ENCODE peak calls at places on chromosomes 16 and 17, in ten cellular contexts. E is glutamatergic neuron; P is GM20000; Z is stimulated activated naive CD8-positive, alpha-beta T cell treated with anti-CD3 and anti-CD28 coated beads, Interleukin-15, Interleukin-2, amounts not matched to agents 100 U/mL and 50 U/mL, for 24 hours; F is hippocampal formation; N is left cardiac atrium; Q is stimulated activated CD4-positive, alpha-beta T cell treated with anti-CD3 and anti-CD28 coated beads, Interleukin-2, amount 100 ng/mL, for 48 hours; U is mucosa of descending colon; L is stimulated activated CD8-positive, alpha-beta memory T cell treated with anti-CD3 and anti-CD28 coated beads, Interleukin-4, amount 100 ng/mL, for 1 hour; S is EL. C is an unnamed sample.

GRCh38 chr16:25012525-25012991 is 2.6 kb downstream of the ARHGAP17 start:
- DNase-seq in E (no peak), P (no peak), Z (no peak), F (no peak), N (no peak), Q (no peak), U (peak; percentile 66), L (no peak), S (peak; percentile 92), C (peak; percentile 97)

GRCh38 chr16:83044589-83044988 is 417.8 kb downstream of the CDH13 start:
- DNase-seq in E (no peak), P (no peak), Z (no peak), F (no peak), N (no peak), Q (no peak), U (no peak), L (no peak), S (no peak), C (no peak)

GRCh38 chr16:11497329-11497805 is 89.4 kb downstream of the LITAF start:
- DNase-seq in E (no peak), P (no peak), Z (peak; percentile 20), F (peak; percentile 94), N (peak; percentile 91), Q (no peak), U (peak; percentile 77), L (no peak), S (peak; percentile 78), C (peak; percentile 83)

GRCh38 chr16:67155305-67156145 is 4.2 kb downstream of the TRADD start:
- DNase-seq in E (peak; percentile 92), P (peak; percentile 95), Z (peak; percentile 87), F (peak; percentile 74), N (peak; percentile 81), Q (peak; percentile 77), U (peak; percentile 81), L (no peak), S (peak; percentile 72), C (peak; percentile 71)

GRCh38 chr16:2465653-2466415 is 5.3 kb upstream of the NTN3 start:
- DNase-seq in E (no peak), P (no peak), Z (no peak), F (no peak), N (no peak), Q (no peak), U (no peak), L (no peak), S (no peak), C (no peak)

GRCh38 chr16:70370924-70371323 is 24.2 kb downstream of the DDX19A start:
- DNase-seq in E (no peak), P (no peak), Z (no peak), F (no peak), N (no peak), Q (no peak), U (no peak), L (no peak), S (no peak), C (no peak)

GRCh38 chr17:31674717-31675349 is 184.2 kb downstream of the COPRS start:
- DNase-seq in E (no peak), P (no peak), Z (no peak), F (no peak), N (no peak), Q (no peak), U (no peak), L (no peak), S (peak; percentile 76), C (peak; percentile 68)

GRCh38 chr17:8231701-8232100 is 16.2 kb downstream of the CTC1 start:
- DNase-seq in E (no peak), P (no peak), Z (no peak), F (no peak), N (no peak), Q (no peak), U (no peak), L (no peak), S (no peak), C (no peak)

GRCh38 chr17:79658811-79659207 is 48.0 kb upstream of the RBFOX3 start:
- DNase-seq in E (peak; percentile 68), P (peak; percentile 12), Z (no peak), F (no peak), N (no peak), Q (no peak), U (peak; percentile 6), L (no peak), S (peak; percentile 10), C (peak; percentile 15)

GRCh38 chr17:62787358-62787757 is 20.8 kb downstream of the MARCHF10 start:
- DNase-seq in E (no peak), P (no peak), Z (no peak), F (no peak), N (no peak), Q (no peak), U (no peak), L (no peak), S (peak; percentile 73), C (no peak)

GRCh38 chr17:79797492-79798295 is 817 bp upstream of the CBX8 start:
- DNase-seq in E (peak; percentile 70), P (no peak), Z (no peak), F (no peak), N (no peak), Q (no peak), U (no peak), L (no peak), S (no peak), C (no peak)

GRCh38 chr17:33968350-33969044 is 286.6 kb upstream of the CCL2 start:
- DNase-seq in E (peak; percentile 23), P (peak; percentile 29), Z (peak; percentile 16), F (no peak), N (no peak), Q (no peak), U (no peak), L (no peak), S (peak; percentile 2), C (no peak)

GRCh38 chr16:13083687-13084086 is 182.3 kb downstream of the SHISA9 start:
- DNase-seq in E (no peak), P (no peak), Z (no peak), F (no peak), N (no peak), Q (no peak), U (peak; percentile 45), L (no peak), S (no peak), C (no peak)

GRCh38 chr17:1469231-1469852 is 13.3 kb upstream of the CRK start:
- DNase-seq in E (no peak), P (no peak), Z (no peak), F (no peak), N (no peak), Q (no peak), U (no peak), L (no peak), S (peak; percentile 51), C (no peak)

GRCh38 chr17:7835818-7836595 is 2.0 kb downstream of the KDM6B start:
- DNase-seq in E (peak; percentile 80), P (peak; percentile 52), Z (no peak), F (peak; percentile 34), N (peak; percentile 84), Q (no peak), U (peak; percentile 87), L (no peak), S (peak; percentile 76), C (peak; percentile 83)

GRCh38 chr16:84115919-84116719 is 623 bp downstream of the MBTPS1 start:
- DNase-seq in E (no peak), P (no peak), Z (no peak), F (no peak), N (peak; percentile 42), Q (peak; percentile 32), U (peak; percentile 71), L (peak; percentile 21), S (peak; percentile 46), C (peak; percentile 55)

GRCh38 chr16:30649725-30650368 is 913 bp upstream of the PRR14 start:
- DNase-seq in E (no peak), P (no peak), Z (peak; percentile 56), F (no peak), N (peak; percentile 52), Q (peak; percentile 15), U (no peak), L (no peak), S (no peak), C (no peak)

GRCh38 chr17:72118588-72119279 is 2.1 kb upstream of the SOX9 start:
- DNase-seq in E (peak; percentile 71), P (peak; percentile 60), Z (no peak), F (peak; percentile 76), N (peak; percentile 69), Q (peak; percentile 24), U (peak; percentile 77), L (no peak), S (peak; percentile 88), C (peak; percentile 80)

GRCh38 chr16:64147941-64148340 is 973.9 kb downstream of the CDH11 start:
- DNase-seq in E (no peak), P (no peak), Z (no peak), F (no peak), N (no peak), Q (no peak), U (no peak), L (no peak), S (no peak), C (no peak)

GRCh38 chr16:21260870-21261791 is 17.0 kb downstream of the CRYM start:
- DNase-seq in E (no peak), P (no peak), Z (no peak), F (no peak), N (peak; percentile 67), Q (no peak), U (peak; percentile 93), L (no peak), S (peak; percentile 79), C (peak; percentile 83)

GRCh38 chr17:34820166-34820920 is 140.9 kb downstream of the CCT6B start:
- DNase-seq in E (no peak), P (no peak), Z (no peak), F (no peak), N (no peak), Q (no peak), U (no peak), L (no peak), S (no peak), C (no peak)

GRCh38 chr16:7200320-7200719 is 132.3 kb upstream of the RBFOX1 start:
- DNase-seq in E (no peak), P (no peak), Z (no peak), F (no peak), N (no peak), Q (no peak), U (no peak), L (no peak), S (no peak), C (no peak)

GRCh38 chr17:63082273-63082861 is 116.3 kb downstream of the TANC2 start:
- DNase-seq in E (no peak), P (no peak), Z (no peak), F (no peak), N (no peak), Q (no peak), U (peak; percentile 5), L (no peak), S (peak; percentile 37), C (peak; percentile 60)

GRCh38 chr16:71439531-71439930 is 2.3 kb downstream of the TLE7 start:
- DNase-seq in E (no peak), P (no peak), Z (no peak), F (no peak), N (no peak), Q (no peak), U (no peak), L (no peak), S (no peak), C (peak; percentile 50)

GRCh38 chr16:54359555-54359954 is 73.0 kb upstream of the IRX3 start:
- DNase-seq in E (no peak), P (no peak), Z (no peak), F (no peak), N (no peak), Q (no peak), U (no peak), L (no peak), S (no peak), C (no peak)

GRCh38 chr17:28174352-28175046 is 132.0 kb downstream of the NLK start:
- DNase-seq in E (no peak), P (peak; percentile 24), Z (peak; percentile 18), F (no peak), N (no peak), Q (peak; percentile 7), U (no peak), L (no peak), S (peak; percentile 24), C (no peak)

GRCh38 chr17:14101976-14102375 is 32.7 kb downstream of the COX10 start:
- DNase-seq in E (no peak), P (no peak), Z (no peak), F (no peak), N (no peak), Q (no peak), U (no peak), L (no peak), S (no peak), C (no peak)

GRCh38 chr17:371583-371982 is 19.0 kb upstream of the RPH3AL start:
- DNase-seq in E (no peak), P (no peak), Z (no peak), F (no peak), N (no peak), Q (no peak), U (no peak), L (no peak), S (no peak), C (no peak)